ENCODE peak calls at places on chromosomes 4 and X, in five cellular contexts. Y, D, V, Z and M are unnamed samples.

GRCh38 chrX:76109654-76110053 is 63.2 kb upstream of the PBDC1 start:
- DNase-seq in V (no peak), Y (no peak), D (no peak), Z (no peak), M (no peak)

GRCh38 chrX:153967536-153968214 is 3.9 kb downstream of the HCFC1 start:
- DNase-seq in V (no peak), Y (no peak), D (no peak), Z (peak), M (no peak)

GRCh38 chrX:12237131-12237530 is 98.9 kb downstream of the FRMPD4 start:
- DNase-seq in D (no peak), V (no peak), Z (no peak), Y (no peak), M (no peak)

GRCh38 chr4:157282019-157282418 is 61.5 kb downstream of the GRIA2 start:
- DNase-seq in Z (no peak), V (no peak), Y (no peak), D (no peak), M (no peak)

GRCh38 chrX:72392042-72392441 is 86.3 kb upstream of the CITED1 start:
- DNase-seq in V (no peak), D (no peak), Y (no peak), Z (no peak), M (no peak)

GRCh38 chrX:88416965-88417364 is 330.1 kb upstream of the CPXCR1 start:
- DNase-seq in V (no peak), Y (no peak), Z (no peak), D (no peak), M (no peak)

GRCh38 chrX:96407043-96407442 is 277.6 kb upstream of the DIAPH2 start:
- DNase-seq in Z (no peak), D (no peak), Y (no peak), V (no peak), M (peak)

GRCh38 chrX:140343226-140343873 is 161.5 kb downstream of the SOX3 start:
- DNase-seq in Y (no peak), Z (no peak), V (no peak), D (no peak), M (no peak)

GRCh38 chrX:104335765-104336164 is 81.0 kb upstream of the ESX1 start:
- DNase-seq in Y (no peak), Z (no peak), V (no peak), D (no peak), M (no peak)

GRCh38 chrX:48957477-48957826 is at the start of gene OTUD5:
- DNase-seq in D (peak), V (no peak), Z (peak), Y (peak), M (peak)

GRCh38 chr4:26780524-26780923 is 80.1 kb upstream of the STIM2 start:
- DNase-seq in Z (no peak), Y (peak), V (no peak), D (no peak), M (no peak)

GRCh38 chr4:128268970-128269369 is 18.6 kb downstream of the PGRMC2 start:
- DNase-seq in V (no peak), Z (no peak), Y (no peak), D (no peak), M (no peak)
- TF ChIP-seq CTCF in V (no peak), Z (no peak), Y (no peak), D (no peak), M (no peak)

GRCh38 chrX:39984191-39984956 is 113.4 kb downstream of the BCOR start:
- DNase-seq in D (no peak), Z (no peak), Y (no peak), V (no peak), M (no peak)
- TF ChIP-seq CTCF in D (no peak), Z (no peak), Y (no peak), V (no peak), M (no peak)

DNA sequence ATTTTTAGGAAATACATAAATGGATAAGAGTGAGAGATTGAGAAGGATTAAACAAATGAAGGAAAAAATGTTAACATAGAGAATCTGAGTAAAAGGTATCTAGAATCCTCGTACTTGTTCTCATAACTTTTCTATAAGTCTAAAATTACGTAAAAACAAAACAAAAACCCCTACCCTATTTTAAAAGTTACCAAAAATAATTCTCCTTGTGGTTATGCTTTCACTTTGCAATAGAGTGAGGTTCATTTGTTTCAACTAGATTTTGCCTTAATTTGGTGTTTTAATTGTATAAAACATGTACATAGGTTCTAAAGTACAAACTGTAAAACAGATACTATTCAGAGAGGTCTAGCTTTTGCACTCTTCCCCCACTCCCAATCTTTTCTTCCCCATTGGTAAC is 3.8 kb upstream of the GPR34 start:
- DNase-seq in V (no peak), D (no peak), Y (no peak), Z (no peak), M (no peak)
- TF ChIP-seq CTCF in V (no peak), D (no peak), Y (no peak), Z (no peak), M (no peak)

DNA sequence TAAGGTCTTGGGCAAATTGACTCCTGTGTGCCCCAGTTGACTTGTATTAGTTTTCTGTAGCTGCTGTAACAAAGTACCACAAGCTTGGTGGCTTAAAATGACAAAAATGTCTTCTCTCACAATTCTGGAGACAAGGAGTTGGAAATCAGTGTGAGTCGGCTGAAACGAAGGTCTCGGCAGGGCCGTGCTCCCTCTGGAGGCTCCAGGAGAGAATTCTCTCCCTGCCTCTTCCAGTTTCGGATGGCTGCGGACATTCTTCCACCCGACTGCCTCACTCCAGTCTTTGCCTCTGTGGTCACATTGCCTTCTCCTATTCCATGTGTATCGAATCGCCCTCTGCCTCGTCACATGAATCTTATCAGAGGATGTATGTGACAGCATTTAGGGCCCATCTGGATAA is 66.0 kb upstream of the PHOX2B start:
- DNase-seq in V (no peak), D (no peak), Y (no peak), Z (no peak), M (no peak)
- TF ChIP-seq CTCF in V (no peak), D (no peak), Y (no peak), Z (no peak), M (peak)

GRCh38 chr4:5391492-5391891 is 316.9 kb downstream of the EVC2 start:
- DNase-seq in Z (no peak), V (no peak), Y (no peak), D (no peak), M (no peak)
- TF ChIP-seq CTCF in Z (no peak), V (no peak), Y (no peak), D (no peak), M (no peak)

DNA sequence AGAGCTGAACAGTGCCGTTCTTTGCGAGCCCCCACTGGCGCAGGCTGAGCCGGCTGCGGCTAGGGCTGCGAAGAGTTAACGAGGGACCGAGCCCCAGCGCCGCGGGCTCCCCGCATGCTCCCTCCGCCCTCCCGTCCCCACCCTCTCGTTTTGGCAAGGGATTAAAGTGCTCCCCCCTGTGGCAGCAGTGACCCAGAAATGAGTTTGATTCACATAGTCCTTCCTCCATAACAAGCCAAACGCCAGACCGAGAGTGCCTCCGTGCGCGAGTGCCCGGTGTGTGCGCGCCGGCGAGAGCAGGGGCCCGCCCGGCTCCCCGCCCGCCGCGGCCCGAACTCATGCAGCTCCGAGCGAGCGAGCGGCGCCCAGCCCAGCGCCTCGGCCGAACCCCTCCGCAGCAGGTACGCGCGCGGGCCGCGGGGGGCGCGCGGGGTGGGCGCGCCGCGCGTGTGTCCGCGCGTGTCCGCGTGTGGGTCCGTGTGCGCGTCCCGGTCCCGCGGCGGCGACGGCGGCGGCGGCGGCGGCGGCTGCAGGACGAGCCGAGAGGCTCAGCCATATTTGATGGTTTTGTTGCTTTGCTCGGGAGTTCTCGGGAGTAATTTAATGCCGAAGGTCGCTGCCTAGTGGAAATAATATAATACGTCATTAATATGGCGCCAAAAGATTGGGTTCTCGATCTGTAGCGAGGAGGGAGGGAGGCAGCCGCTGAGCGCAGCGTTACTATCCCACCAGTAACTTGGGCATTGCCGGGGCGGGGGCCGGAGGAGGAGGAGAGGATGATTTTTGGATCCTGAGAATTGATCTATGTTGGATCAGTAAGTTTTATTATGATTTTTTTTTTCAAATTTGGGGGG is at the start of gene JADE1:
- DNase-seq in D (peak), Y (peak), V (peak), Z (peak), M (peak)
- TF ChIP-seq CTCF in D (peak), Y (peak), V (peak), Z (peak), M (peak)